ENCODE peak calls at places on chromosomes 11 and 22, in four cellular contexts. One of them, this sample, is unnamed.
A peak's percentile ranks its signal among the peaks of the same experiment; 100 is the strongest.

GRCh38 chr11:77375114-77375513 is 73.6 kb upstream of the GDPD4 start:
- DNase-seq in GM06990: no peak
- DNase-seq in coronary artery: no peak
- DNase-seq in NCI-H2029: no peak
- DNase-seq in this sample: no peak

GRCh38 chr11:44812971-44813370 is 86.2 kb downstream of the TSPAN18 start:
- DNase-seq in NCI-H2029: no peak
- DNase-seq in coronary artery: no peak
- DNase-seq in GM06990: no peak
- DNase-seq in this sample: no peak

GRCh38 chr22:49958961-49959781 is 1.4 kb upstream of the PIM3 start:
- DNase-seq in coronary artery: no peak
- DNase-seq in NCI-H2029: no peak
- DNase-seq in GM06990: no peak
- DNase-seq in this sample: no peak

GRCh38 chr11:134120143-134120850 is 51.4 kb downstream of the JAM3 start:
- DNase-seq in coronary artery: peak; percentile 88
- DNase-seq in NCI-H2029: no peak
- DNase-seq in GM06990: no peak
- DNase-seq in this sample: peak; percentile 73

GRCh38 chr22:21029486-21030025 is 2.8 kb downstream of the SLC7A4 start:
- DNase-seq in NCI-H2029: no peak
- DNase-seq in coronary artery: no peak
- DNase-seq in GM06990: no peak
- DNase-seq in this sample: no peak

GRCh38 chr11:72321381-72321996 is 77.5 kb upstream of the PHOX2A start:
- DNase-seq in GM06990: no peak
- DNase-seq in coronary artery: no peak
- DNase-seq in NCI-H2029: no peak
- DNase-seq in this sample: no peak

GRCh38 chr22:36741204-36741793 is 34.6 kb downstream of the IFT27 start:
- DNase-seq in GM06990: no peak
- DNase-seq in NCI-H2029: no peak
- DNase-seq in coronary artery: peak; percentile 29
- DNase-seq in this sample: no peak

GRCh38 chr11:125244166-125244565 is 79.6 kb downstream of the PKNOX2 start:
- DNase-seq in GM06990: no peak
- DNase-seq in NCI-H2029: no peak
- DNase-seq in coronary artery: no peak
- DNase-seq in this sample: no peak

This sample was measured in BJ.